ENCODE peak calls at places on chromosomes 2 and 18, in five cellular contexts. I, F, V, P and L are unnamed samples.

GRCh38 chr2:36461039-36461681 is 105.6 kb downstream of the CRIM1 start:
- DNase-seq in I (no peak), F (no peak), V (peak), P (no peak), L (peak)

GRCh38 chr18:48951448-48952286 is 902 bp upstream of the SMAD7 start:
- DNase-seq in I (peak), F (peak), V (no peak), P (peak), L (peak)

GRCh38 chr2:100186126-100186525 is 43.7 kb upstream of the AFF3 start:
- DNase-seq in I (no peak), F (no peak), V (no peak), P (no peak), L (no peak)

GRCh38 chr2:47373747-47374146 is 29.2 kb upstream of the MSH2 start:
- DNase-seq in I (no peak), F (peak), V (no peak), P (no peak), L (no peak)

GRCh38 chr2:174874081-174874480 is 109.8 kb upstream of the CHRNA1 start:
- DNase-seq in I (no peak), F (no peak), V (no peak), P (no peak), L (no peak)

GRCh38 chr18:3721771-3722661 is 272.0 kb downstream of the TGIF1 start:
- DNase-seq in I (no peak), F (no peak), V (no peak), P (no peak), L (no peak)

GRCh38 chr18:52903858-52904257 is 563.9 kb downstream of the DCC start:
- DNase-seq in I (no peak), F (no peak), V (no peak), P (no peak), L (peak)

GRCh38 chr2:148967484-148967883 is 71.0 kb upstream of the LYPD6B start:
- DNase-seq in I (no peak), F (no peak), V (no peak), P (no peak), L (no peak)

GRCh38 chr18:37721544-37722302 is 156.1 kb upstream of the CELF4 start:
- DNase-seq in I (no peak), F (no peak), V (no peak), P (no peak), L (no peak)

GRCh38 chr2:62118160-62118559 is 77.8 kb upstream of the B3GNT2 start:
- DNase-seq in I (no peak), F (no peak), V (no peak), P (no peak), L (no peak)

GRCh38 chr2:230525682-230526081 is 109.7 kb downstream of the SP100 start:
- DNase-seq in I (no peak), F (no peak), V (no peak), P (no peak), L (no peak)

GRCh38 chr2:198917275-198917674 is 540.5 kb downstream of the SATB2 start:
- DNase-seq in I (no peak), F (no peak), V (no peak), P (no peak), L (no peak)

GRCh38 chr18:22005191-22005824 is 164.1 kb upstream of the GATA6 start:
- DNase-seq in I (peak), F (no peak), V (no peak), P (no peak), L (no peak)

GRCh38 chr18:34880882-34881852 is 160.0 kb upstream of the MAPRE2 start:
- DNase-seq in I (no peak), F (no peak), V (no peak), P (no peak), L (no peak)

GRCh38 chr2:76667764-76668163 is 854.4 kb downstream of the LRRTM4 start:
- DNase-seq in I (no peak), F (no peak), V (no peak), P (no peak), L (no peak)

GRCh38 chr2:137947714-137948336 is 16.4 kb upstream of the HNMT start:
- DNase-seq in I (peak), F (no peak), V (peak), P (peak), L (peak)

GRCh38 chr2:10844083-10844482 is 31.5 kb upstream of the PDIA6 start:
- DNase-seq in I (peak), F (no peak), V (no peak), P (no peak), L (peak)

GRCh38 chr2:16554184-16554583 is 111.5 kb downstream of the CYRIA start:
- DNase-seq in I (no peak), F (no peak), V (no peak), P (no peak), L (no peak)

GRCh38 chr18:58135806-58136331 is 91.8 kb downstream of the NEDD4L start:
- DNase-seq in I (peak), F (peak), V (peak), P (peak), L (peak)

GRCh38 chr2:115386465-115386864 is 944.0 kb downstream of the DPP10 start:
- DNase-seq in I (no peak), F (no peak), V (no peak), P (no peak), L (no peak)

GRCh38 chr2:234478121-234478858 is 18.6 kb downstream of the ARL4C start:
- DNase-seq in I (no peak), F (no peak), V (no peak), P (no peak), L (no peak)

GRCh38 chr2:44135771-44136170 is 32.9 kb upstream of the PPM1B start:
- DNase-seq in I (no peak), F (no peak), V (no peak), P (no peak), L (no peak)

GRCh38 chr2:100718065-100718570 is 101.8 kb upstream of the NPAS2 start:
- DNase-seq in I (no peak), F (no peak), V (no peak), P (no peak), L (no peak)

GRCh38 chr2:125680809-125681208 is 975.1 kb upstream of the GYPC start:
- DNase-seq in I (no peak), F (no peak), V (no peak), P (no peak), L (no peak)

GRCh38 chr2:51633073-51633472 is 601.1 kb upstream of the NRXN1 start:
- DNase-seq in I (no peak), F (no peak), V (no peak), P (no peak), L (no peak)

GRCh38 chr2:37643102-37644078 is 28.1 kb downstream of the CDC42EP3 start:
- DNase-seq in I (no peak), F (no peak), V (no peak), P (no peak), L (no peak)

GRCh38 chr2:158006961-158007664 is 94.6 kb upstream of the UPP2 start:
- DNase-seq in I (no peak), F (no peak), V (no peak), P (no peak), L (no peak)